ENCODE peak calls at places on chromosomes 4 and X, in five cellular contexts. H, U, K, R and Z are unnamed samples.

GRCh38 chr4:121510260-121510942 is 129.6 kb upstream of the QRFPR start:
- ATAC-seq in H (no peak), U (no peak), K (peak), R (no peak), Z (no peak)

GRCh38 chr4:122689972-122690371 is 42.5 kb upstream of the BBS12 start:
- ATAC-seq in H (no peak), U (no peak), K (peak), R (no peak), Z (no peak)

GRCh38 chr4:118941799-118942198 is 53.1 kb downstream of the SYNPO2 start:
- ATAC-seq in H (peak), U (no peak), K (no peak), R (no peak), Z (no peak)

GRCh38 chr4:156335721-156336120 is 382.1 kb upstream of the CTSO start:
- ATAC-seq in H (no peak), U (no peak), K (no peak), R (no peak), Z (no peak)

GRCh38 chr4:30904161-30904560 is 184.0 kb downstream of the PCDH7 start:
- ATAC-seq in H (no peak), U (no peak), K (no peak), R (no peak), Z (no peak)

GRCh38 chrX:100296183-100296753 is 113.8 kb downstream of the PCDH19 start:
- ATAC-seq in H (no peak), U (no peak), K (no peak), R (no peak), Z (no peak)

GRCh38 chr4:680931-681645 is 6.7 kb downstream of the MYL5 start:
- ATAC-seq in H (peak), U (no peak), K (peak), R (peak), Z (peak)

GRCh38 chr4:141127884-141128283 is 5.4 kb downstream of the RNF150 start:
- ATAC-seq in H (no peak), U (no peak), K (no peak), R (no peak), Z (no peak)

GRCh38 chrX:97898798-97899197 is 1015.1 kb downstream of the RPA4 start:
- ATAC-seq in H (no peak), U (no peak), K (no peak), R (no peak), Z (no peak)

GRCh38 chr4:26179316-26179760 is 141.5 kb upstream of the RBPJ start:
- ATAC-seq in H (no peak), U (no peak), K (peak), R (no peak), Z (no peak)

GRCh38 chr4:71210831-71211230 is 128.0 kb upstream of the SLC4A4 start:
- ATAC-seq in H (peak), U (no peak), K (no peak), R (no peak), Z (no peak)

GRCh38 chr4:41369680-41370079 is 113.0 kb downstream of the UCHL1 start:
- ATAC-seq in H (peak), U (no peak), K (no peak), R (peak), Z (peak)

GRCh38 chr4:169810325-169811323 is 52.9 kb upstream of the HPF1 start:
- ATAC-seq in H (peak), U (peak), K (peak), R (peak), Z (no peak)

GRCh38 chr4:87966095-87966496 is 9.4 kb upstream of the SPP1 start:
- ATAC-seq in H (peak), U (no peak), K (no peak), R (no peak), Z (peak)

GRCh38 chrX:155056471-155056870 is 14.5 kb downstream of the CMC4 start:
- ATAC-seq in H (no peak), U (no peak), K (peak), R (no peak), Z (no peak)

GRCh38 chrX:2351999-2352995 is 148.5 kb downstream of the DHRSX start:
- ATAC-seq in H (no peak), U (no peak), K (no peak), R (peak), Z (no peak)

GRCh38 chrX:111041018-111041462 is 55.0 kb upstream of the PAK3 start:
- ATAC-seq in H (no peak), U (no peak), K (peak), R (peak), Z (no peak)
- TF ChIP-seq EP300 in H (no peak), U (no peak), K (no peak), R (no peak), Z (no peak)

GRCh38 chrX:72402614-72403013 is 96.9 kb upstream of the CITED1 start:
- ATAC-seq in H (no peak), U (no peak), K (no peak), R (no peak), Z (no peak)
- TF ChIP-seq EP300 in H (no peak), U (no peak), K (no peak), R (no peak), Z (no peak)

GRCh38 chr4:7761720-7762119 is 177.9 kb downstream of the AFAP1 start:
- ATAC-seq in H (peak), U (peak), K (peak), R (peak), Z (peak)
- TF ChIP-seq EP300 in H (no peak), U (no peak), K (no peak), R (no peak), Z (no peak)

GRCh38 chrX:103215037-103215767 is at the start of gene BEX4:
- ATAC-seq in H (peak), U (no peak), K (peak), R (peak), Z (peak)
- TF ChIP-seq EP300 in H (peak), U (no peak), K (no peak), R (no peak), Z (no peak)

GRCh38 chr4:72312032-72312650 is 256.9 kb downstream of the ADAMTS3 start:
- ATAC-seq in H (peak), U (peak), K (peak), R (peak), Z (peak)
- TF ChIP-seq EP300 in H (no peak), U (no peak), K (no peak), R (no peak), Z (no peak)

GRCh38 chrX:47619486-47620302 is at the start of gene SYN1:
- ATAC-seq in H (peak), U (peak), K (peak), R (peak), Z (peak)
- TF ChIP-seq EP300 in H (no peak), U (no peak), K (no peak), R (no peak), Z (no peak)

GRCh38 chr4:127737295-127737694 is 7.1 kb downstream of the SLC25A31 start:
- ATAC-seq in H (no peak), U (no peak), K (no peak), R (no peak), Z (no peak)
- TF ChIP-seq EP300 in H (no peak), U (no peak), K (no peak), R (no peak), Z (no peak)

DNA sequence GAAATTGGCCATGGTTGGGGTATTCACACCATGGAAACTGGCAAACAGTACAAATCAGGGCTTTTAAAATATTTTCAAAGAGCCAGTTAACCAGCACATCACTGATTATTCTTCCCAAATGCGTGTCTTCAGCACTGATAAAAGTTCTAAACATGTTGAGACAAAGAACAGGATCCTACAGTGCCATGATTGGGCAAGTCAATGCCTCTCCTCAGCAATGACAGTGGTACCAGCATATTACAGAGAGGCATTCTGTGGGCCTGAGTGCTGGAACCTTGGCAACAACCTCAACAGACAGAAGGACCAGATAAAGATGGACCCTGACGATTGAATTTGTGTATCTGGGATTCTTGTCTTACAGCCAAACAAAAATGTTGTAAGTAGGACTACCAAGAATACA is 108.9 kb downstream of the EFHC2 start:
- ATAC-seq in H (no peak), U (no peak), K (no peak), R (no peak), Z (no peak)
- TF ChIP-seq EP300 in H (no peak), U (no peak), K (no peak), R (no peak), Z (no peak)

DNA sequence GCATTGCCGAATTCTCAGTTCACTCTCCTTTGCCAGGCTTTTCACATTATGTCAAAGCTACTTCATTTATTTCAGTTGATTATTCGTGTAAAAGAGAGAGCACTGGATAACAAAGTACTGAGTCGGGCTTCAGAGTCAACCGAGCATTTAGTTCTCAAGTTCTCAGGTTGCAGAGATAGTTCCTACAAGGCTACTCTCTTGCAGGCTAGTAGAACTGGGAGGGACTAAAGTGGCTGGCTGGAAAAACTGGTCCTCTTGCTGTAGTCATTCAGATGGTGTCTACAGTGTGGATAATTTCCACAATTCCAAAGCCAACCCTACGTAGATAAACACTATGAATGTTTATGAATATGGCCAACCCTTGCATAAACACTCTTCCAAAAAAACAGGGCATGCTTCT is 4.6 kb upstream of the CCNG2 start:
- ATAC-seq in H (no peak), U (no peak), K (no peak), R (no peak), Z (no peak)
- TF ChIP-seq EP300 in H (no peak), U (no peak), K (no peak), R (no peak), Z (no peak)